ENCODE peak calls at places on chromosomes 6 and 20, in nine cellular contexts. Z is IMR-90, J is left ventricle myocardium inferior, U is Panc1, B is fibroblast of villous mesenchyme, H is stomach, T is ovary, S is fibroblast of the aortic adventitia, D is neural crest cell. Q is an unnamed sample.

GRCh38 chr6:54071941-54072340 is 39.3 kb upstream of the MLIP start:
- DNase-seq in Z (no peak), J (no peak), U (no peak), B (peak), H (no peak), T (no peak), S (no peak), D (no peak), Q (no peak)

GRCh38 chr6:144262470-144263369 is 22.4 kb upstream of the UTRN start:
- DNase-seq in Z (no peak), J (no peak), U (no peak), B (no peak), H (no peak), T (no peak), S (no peak), D (no peak), Q (no peak)

GRCh38 chr6:41591122-41591521 is 44.9 kb downstream of the FOXP4 start:
- DNase-seq in Z (no peak), J (no peak), U (no peak), B (no peak), H (no peak), T (no peak), S (no peak), D (no peak), Q (no peak)

GRCh38 chr6:2976571-2977085 is 5.3 kb upstream of the SERPINB6 start:
- DNase-seq in Z (peak), J (no peak), U (no peak), B (peak), H (no peak), T (no peak), S (peak), D (no peak), Q (no peak)

GRCh38 chr6:123393333-123393732 is 243.4 kb downstream of the TRDN start:
- DNase-seq in Z (no peak), J (no peak), U (no peak), B (no peak), H (no peak), T (no peak), S (peak), D (no peak), Q (no peak)

GRCh38 chr6:5783584-5784089 is 223.1 kb downstream of the NRN1 start:
- DNase-seq in Z (no peak), J (no peak), U (no peak), B (no peak), H (no peak), T (no peak), S (no peak), D (no peak), Q (no peak)

GRCh38 chr20:63257629-63258028 is 3.4 kb upstream of the NKAIN4 start:
- DNase-seq in Z (no peak), J (no peak), U (no peak), B (no peak), H (no peak), T (no peak), S (no peak), D (no peak), Q (no peak)

GRCh38 chr6:70369332-70369950 is 43.9 kb upstream of the FAM135A start:
- DNase-seq in Z (peak), J (peak), U (peak), B (peak), H (peak), T (peak), S (peak), D (peak), Q (peak)

GRCh38 chr20:33653218-33653899 is 8.8 kb upstream of the C20orf144 start:
- DNase-seq in Z (peak), J (peak), U (peak), B (peak), H (peak), T (peak), S (peak), D (peak), Q (peak)

GRCh38 chr6:34331361-34332050 is 61.0 kb downstream of the NUDT3 start:
- DNase-seq in Z (peak), J (no peak), U (no peak), B (no peak), H (no peak), T (no peak), S (no peak), D (no peak), Q (no peak)

GRCh38 chr20:63095718-63096654 is 89.2 kb upstream of the BHLHE23 start:
- DNase-seq in Z (no peak), J (peak), U (no peak), B (no peak), H (peak), T (peak), S (no peak), D (no peak), Q (no peak)

GRCh38 chr6:163327936-163328335 is 86.6 kb upstream of the QKI start:
- DNase-seq in Z (no peak), J (no peak), U (no peak), B (peak), H (no peak), T (no peak), S (no peak), D (no peak), Q (no peak)

GRCh38 chr6:14383393-14384174 is 266.0 kb downstream of the CD83 start:
- DNase-seq in Z (no peak), J (no peak), U (no peak), B (no peak), H (no peak), T (no peak), S (no peak), D (no peak), Q (no peak)

GRCh38 chr6:130371921-130372320 is 6.1 kb downstream of the TMEM200A start:
- DNase-seq in Z (no peak), J (no peak), U (no peak), B (peak), H (no peak), T (no peak), S (no peak), D (no peak), Q (no peak)

GRCh38 chr6:27825025-27825823 is 87.0 kb downstream of the OR2B2 start:
- DNase-seq in Z (no peak), J (no peak), U (no peak), B (peak), H (no peak), T (no peak), S (no peak), D (no peak), Q (no peak)

GRCh38 chr20:8853805-8854338 is 215.0 kb upstream of the PLCB4 start:
- DNase-seq in Z (peak), J (no peak), U (peak), B (peak), H (no peak), T (no peak), S (peak), D (peak), Q (no peak)

GRCh38 chr6:129312865-129313264 is 397.1 kb downstream of the ARHGAP18 start:
- DNase-seq in Z (peak), J (no peak), U (no peak), B (peak), H (no peak), T (no peak), S (peak), D (no peak), Q (no peak)

GRCh38 chr6:111871207-111871606 is 2.0 kb downstream of the FYN start:
- DNase-seq in Z (no peak), J (no peak), U (no peak), B (no peak), H (no peak), T (no peak), S (peak), D (no peak), Q (no peak)

GRCh38 chr6:15352884-15353283 is 107.0 kb downstream of the JARID2 start:
- DNase-seq in Z (peak), J (no peak), U (no peak), B (no peak), H (no peak), T (no peak), S (peak), D (no peak), Q (no peak)

GRCh38 chr6:84707161-84707560 is 57.2 kb downstream of the TBX18 start:
- DNase-seq in Z (no peak), J (no peak), U (no peak), B (no peak), H (no peak), T (no peak), S (peak), D (no peak), Q (no peak)

GRCh38 chr6:18155273-18155863 is at the start of gene KDM1B:
- DNase-seq in Z (peak), J (peak), U (peak), B (peak), H (peak), T (no peak), S (peak), D (no peak), Q (no peak)

GRCh38 chr6:158018851-158019361 is 37.2 kb downstream of the SYNJ2 start:
- DNase-seq in Z (peak), J (peak), U (no peak), B (peak), H (no peak), T (peak), S (peak), D (no peak), Q (no peak)

GRCh38 chr6:15254074-15254975 is 8.5 kb downstream of the JARID2 start:
- DNase-seq in Z (no peak), J (no peak), U (no peak), B (no peak), H (peak), T (no peak), S (no peak), D (no peak), Q (no peak)

GRCh38 chr6:36873115-36873514 is 1.5 kb downstream of the PPIL1 start:
- DNase-seq in Z (no peak), J (no peak), U (no peak), B (no peak), H (no peak), T (no peak), S (no peak), D (no peak), Q (no peak)

GRCh38 chr6:36874016-36874442 is 574 bp downstream of the PPIL1 start:
- DNase-seq in Z (peak), J (no peak), U (no peak), B (peak), H (no peak), T (no peak), S (peak), D (no peak), Q (no peak)

GRCh38 chr6:36874443-36875249 is at the start of gene PPIL1:
- DNase-seq in Z (peak), J (peak), U (peak), B (peak), H (peak), T (peak), S (peak), D (peak), Q (peak)

GRCh38 chr6:36875250-36875633 is 639 bp upstream of the PPIL1 start:
- DNase-seq in Z (no peak), J (no peak), U (no peak), B (no peak), H (no peak), T (no peak), S (no peak), D (no peak), Q (no peak)

DNA sequence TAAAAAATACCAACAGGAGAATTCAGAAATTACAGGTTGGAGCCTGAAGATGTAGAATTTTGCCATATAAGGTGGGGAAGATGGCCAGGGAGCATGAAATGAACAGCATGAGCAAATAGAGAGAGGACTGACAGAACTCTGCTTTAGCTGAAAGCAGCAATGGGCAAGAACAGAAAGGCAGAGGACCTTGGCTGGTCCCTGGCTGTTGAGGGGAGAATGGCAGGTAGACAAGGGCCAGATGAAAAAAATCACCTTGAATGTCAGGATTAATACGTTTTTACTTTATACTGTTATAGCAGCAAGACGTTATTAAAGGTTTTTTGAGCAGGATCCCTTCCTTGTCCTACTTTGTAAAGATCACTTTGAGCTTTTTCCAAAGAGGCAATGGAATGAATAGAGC is 991 bp downstream of the PPIL1 start:
- DNase-seq in Z (no peak), J (no peak), U (no peak), B (no peak), H (no peak), T (no peak), S (no peak), D (no peak), Q (no peak)
- TF ChIP-seq CTCF in Z (no peak), J (no peak), U (peak), B (peak), H (no peak), T (no peak), S (no peak), D (no peak), Q (no peak)

DNA sequence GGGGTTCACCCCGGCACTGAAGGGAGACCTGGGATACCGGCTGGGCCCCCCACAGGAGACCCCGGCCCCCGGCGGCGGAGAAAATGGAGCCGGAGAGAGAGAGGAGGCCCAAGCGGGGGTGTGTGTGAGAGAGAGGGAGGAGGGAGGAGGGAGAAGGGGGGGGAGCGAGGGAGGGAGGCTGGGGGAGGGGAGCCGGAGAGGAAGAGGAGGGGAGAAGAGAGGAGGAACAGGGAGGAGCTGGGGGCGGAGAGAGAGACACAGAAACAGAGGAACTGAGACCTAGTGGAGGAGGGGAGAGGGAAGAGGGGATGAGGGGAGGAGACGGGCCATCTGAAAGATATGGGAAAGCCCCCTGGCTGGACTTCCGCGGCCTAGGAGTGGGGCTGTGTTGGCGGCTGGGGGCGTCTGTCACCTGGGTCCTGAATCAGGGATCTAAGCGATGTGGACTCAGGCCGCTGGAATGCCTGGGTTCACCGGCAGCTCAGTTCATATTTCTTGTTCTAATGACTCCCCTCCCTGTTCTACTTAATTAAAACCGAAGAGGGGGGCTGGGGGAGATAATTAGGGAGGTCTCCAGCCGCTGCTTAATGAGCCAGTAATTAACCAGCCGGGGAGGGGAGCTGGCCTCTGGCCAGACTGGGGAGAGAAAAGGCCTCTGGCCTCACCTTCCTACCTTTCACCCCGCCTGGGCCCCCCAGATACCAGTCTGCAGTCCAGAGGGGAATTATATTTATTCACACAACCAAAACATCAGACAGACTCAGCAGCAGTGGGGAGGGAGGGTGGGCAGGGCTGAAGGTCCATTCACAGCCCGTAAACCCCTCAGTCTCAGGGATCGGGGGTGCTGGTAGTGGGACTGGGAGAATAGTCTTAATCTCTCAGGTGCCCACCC is at the start of gene PBX2:
- DNase-seq in Z (peak), J (peak), U (no peak), B (peak), H (peak), T (peak), S (peak), D (peak), Q (peak)
- TF ChIP-seq CTCF in Z (no peak), J (no peak), U (no peak), B (no peak), H (no peak), T (no peak), S (no peak), D (no peak), Q (no peak)

GRCh38 chr6:145895802-145896201 is 68.4 kb downstream of the SHPRH start:
- DNase-seq in Z (peak), J (no peak), U (no peak), B (peak), H (no peak), T (no peak), S (peak), D (no peak), Q (no peak)
- TF ChIP-seq CTCF in Z (peak), J (no peak), U (peak), B (peak), H (no peak), T (no peak), S (peak), D (peak), Q (peak)

GRCh38 chr6:159852877-159853276 is 37.9 kb upstream of the MAS1 start:
- DNase-seq in Z (no peak), J (no peak), U (no peak), B (peak), H (no peak), T (no peak), S (peak), D (no peak), Q (no peak)
- TF ChIP-seq CTCF in Z (peak), J (peak), U (peak), B (peak), H (no peak), T (no peak), S (peak), D (peak), Q (no peak)

GRCh38 chr6:13099771-13100170 is 228.6 kb downstream of the TBC1D7 start:
- DNase-seq in Z (no peak), J (no peak), U (no peak), B (no peak), H (no peak), T (no peak), S (no peak), D (no peak), Q (no peak)
- TF ChIP-seq CTCF in Z (no peak), J (peak), U (peak), B (peak), H (no peak), T (no peak), S (no peak), D (peak), Q (peak)

GRCh38 chr20:43190332-43190953 is 737 bp upstream of the PTPRT start:
- DNase-seq in Z (no peak), J (no peak), U (no peak), B (no peak), H (no peak), T (no peak), S (no peak), D (no peak), Q (no peak)

GRCh38 chr20:43191143-43191542 is 1.4 kb upstream of the PTPRT start:
- DNase-seq in Z (no peak), J (no peak), U (no peak), B (no peak), H (no peak), T (no peak), S (no peak), D (no peak), Q (no peak)

GRCh38 chr20:43194187-43194586 is 4.5 kb upstream of the PTPRT start:
- DNase-seq in Z (no peak), J (no peak), U (no peak), B (no peak), H (no peak), T (no peak), S (no peak), D (no peak), Q (no peak)

GRCh38 chr20:43193443-43193842 is 3.7 kb upstream of the PTPRT start:
- DNase-seq in Z (no peak), J (no peak), U (no peak), B (no peak), H (no peak), T (no peak), S (no peak), D (no peak), Q (no peak)

GRCh38 chr20:43191946-43192847 is 2.5 kb upstream of the PTPRT start:
- DNase-seq in Z (no peak), J (no peak), U (no peak), B (no peak), H (no peak), T (no peak), S (no peak), D (peak), Q (no peak)
- TF ChIP-seq CTCF in Z (peak), J (peak), U (peak), B (peak), H (no peak), T (no peak), S (peak), D (peak), Q (no peak)

GRCh38 chr6:140202964-140203363 is 828.5 kb upstream of the CITED2 start:
- DNase-seq in Z (no peak), J (no peak), U (no peak), B (no peak), H (no peak), T (no peak), S (no peak), D (no peak), Q (no peak)
- TF ChIP-seq CTCF in Z (no peak), J (no peak), U (no peak), B (no peak), H (no peak), T (no peak), S (no peak), D (no peak), Q (no peak)

DNA sequence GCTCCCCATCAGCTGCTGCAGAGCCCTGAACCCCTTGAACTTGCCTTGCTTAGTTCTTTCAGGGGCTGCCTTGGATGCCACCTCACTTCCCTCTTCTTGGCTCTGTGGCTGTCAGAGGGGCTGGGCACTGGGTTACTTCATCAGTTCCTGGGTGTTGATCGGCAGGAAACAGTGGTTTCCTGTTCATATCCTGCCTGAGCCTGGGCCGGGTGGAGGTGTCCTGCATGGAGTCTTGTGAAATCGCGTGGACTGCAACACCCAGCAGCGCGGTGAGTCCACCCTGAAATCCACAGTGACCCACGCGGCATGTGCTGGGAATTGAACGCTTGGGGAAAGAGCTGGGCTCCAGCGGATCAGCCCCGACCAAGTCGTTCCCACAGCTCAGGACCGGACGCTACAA is 97.5 kb downstream of the CDH26 start:
- DNase-seq in Z (no peak), J (peak), U (no peak), B (peak), H (peak), T (no peak), S (no peak), D (no peak), Q (no peak)
- TF ChIP-seq CTCF in Z (no peak), J (no peak), U (no peak), B (no peak), H (no peak), T (no peak), S (no peak), D (no peak), Q (no peak)

GRCh38 chr20:43650997-43651525 is 15.9 kb upstream of the MYBL2 start:
- DNase-seq in Z (no peak), J (no peak), U (no peak), B (no peak), H (no peak), T (no peak), S (no peak), D (no peak), Q (no peak)

GRCh38 chr20:43655937-43656336 is 11.0 kb upstream of the MYBL2 start:
- DNase-seq in Z (no peak), J (no peak), U (no peak), B (no peak), H (no peak), T (no peak), S (no peak), D (no peak), Q (no peak)

GRCh38 chr20:43658068-43658722 is 8.7 kb upstream of the MYBL2 start:
- DNase-seq in Z (peak), J (no peak), U (no peak), B (no peak), H (no peak), T (no peak), S (no peak), D (no peak), Q (no peak)

GRCh38 chr20:43658723-43659419 is 8.0 kb upstream of the MYBL2 start:
- DNase-seq in Z (no peak), J (no peak), U (no peak), B (no peak), H (no peak), T (no peak), S (no peak), D (no peak), Q (no peak)

GRCh38 chr20:43653966-43654365 is 12.9 kb upstream of the MYBL2 start:
- DNase-seq in Z (no peak), J (no peak), U (no peak), B (no peak), H (no peak), T (no peak), S (no peak), D (no peak), Q (no peak)
- TF ChIP-seq CTCF in Z (no peak), J (no peak), U (no peak), B (no peak), H (no peak), T (no peak), S (no peak), D (no peak), Q (no peak)

GRCh38 chr6:137870744-137871247 is 3.7 kb downstream of the TNFAIP3 start:
- DNase-seq in Z (peak), J (no peak), U (no peak), B (no peak), H (no peak), T (no peak), S (peak), D (no peak), Q (no peak)
- TF ChIP-seq CTCF in Z (no peak), J (no peak), U (no peak), B (no peak), H (no peak), T (no peak), S (peak), D (no peak), Q (no peak)

Q was measured in mesothelial cell of epicardium.